ENCODE peak calls at places on chromosomes 5 and 9, in four cellular contexts. One of them, this sample, is unnamed.
A peak's percentile ranks its signal among the peaks of the same experiment; 100 is the strongest.

GRCh38 chr5:177300236-177300880 is 3.2 kb downstream of the RAB24 start:
- DNase-seq in amniotic epithelial cell: peak; percentile 70
- DNase-seq in HL-60: peak; percentile 88
- DNase-seq in heart left ventricle: peak; percentile 74
- DNase-seq in this sample: no peak

GRCh38 chr5:160271396-160271795 is 41.0 kb downstream of the CCNJL start:
- DNase-seq in amniotic epithelial cell: no peak
- DNase-seq in HL-60: no peak
- DNase-seq in heart left ventricle: no peak
- DNase-seq in this sample: peak; percentile 33

GRCh38 chr5:343461-344401 is 22.2 kb downstream of the AHRR start:
- DNase-seq in amniotic epithelial cell: peak; percentile 33
- DNase-seq in HL-60: peak; percentile 64
- DNase-seq in heart left ventricle: peak; percentile 46
- DNase-seq in this sample: peak; percentile 71

GRCh38 chr9:75001719-75002421 is 26.2 kb downstream of the CARNMT1 start:
- DNase-seq in amniotic epithelial cell: peak; percentile 82
- DNase-seq in HL-60: peak; percentile 60
- DNase-seq in heart left ventricle: no peak
- DNase-seq in this sample: peak; percentile 56

GRCh38 chr5:59187772-59188347 is 605.0 kb downstream of the RAB3C start:
- DNase-seq in amniotic epithelial cell: peak; percentile 78
- DNase-seq in HL-60: no peak
- DNase-seq in heart left ventricle: no peak
- DNase-seq in this sample: no peak

GRCh38 chr5:176726746-176727527 is 79.7 kb downstream of the TSPAN17 start:
- DNase-seq in amniotic epithelial cell: no peak
- DNase-seq in HL-60: no peak
- DNase-seq in heart left ventricle: no peak
- DNase-seq in this sample: no peak

GRCh38 chr5:151155777-151156731 is 1.5 kb downstream of the ANXA6 start:
- DNase-seq in amniotic epithelial cell: peak; percentile 85
- DNase-seq in HL-60: no peak
- DNase-seq in heart left ventricle: peak; percentile 56
- DNase-seq in this sample: no peak

GRCh38 chr5:38467353-38468040 is 88.9 kb downstream of the LIFR start:
- DNase-seq in amniotic epithelial cell: peak; percentile 72
- DNase-seq in HL-60: no peak
- DNase-seq in heart left ventricle: peak; percentile 56
- DNase-seq in this sample: no peak

GRCh38 chr9:87065981-87066380 is 118.7 kb upstream of the GAS1 start:
- DNase-seq in amniotic epithelial cell: peak; percentile 55
- DNase-seq in HL-60: no peak
- DNase-seq in heart left ventricle: no peak
- DNase-seq in this sample: no peak

GRCh38 chr9:133210202-133210532 is 1.1 kb upstream of the OBP2B start:
- DNase-seq in amniotic epithelial cell: no peak
- DNase-seq in HL-60: no peak
- DNase-seq in heart left ventricle: no peak
- DNase-seq in this sample: no peak